ENCODE peak calls at places on chromosome 12, in eight cellular contexts. One of them, this sample, is unnamed. For H3K36me3, the result is how much of the 10 kb centered on the place peaks cover.

GRCh38 chr12:52561880-52562449 is 9.0 kb upstream of the KRT71 start:
- DNase-seq in effector memory CD4-positive, alpha-beta T cell: no peak
- DNase-seq in fibroblast of lung: no peak
- DNase-seq in colonic mucosa: no peak
- DNase-seq in mammary epithelial cell: no peak
- DNase-seq in pancreas: no peak
- DNase-seq in prostate gland: no peak
- DNase-seq in HCT116: peak
- DNase-seq in this sample: no peak

GRCh38 chr12:48810817-48811453 is 7.4 kb upstream of the CACNB3 start:
- DNase-seq in effector memory CD4-positive, alpha-beta T cell: no peak
- DNase-seq in fibroblast of lung: peak
- DNase-seq in colonic mucosa: no peak
- DNase-seq in mammary epithelial cell: peak
- DNase-seq in pancreas: no peak
- DNase-seq in prostate gland: no peak
- DNase-seq in HCT116: no peak
- DNase-seq in this sample: no peak

GRCh38 chr12:48183091-48183875 is at the start of gene CCDC184:
- DNase-seq in effector memory CD4-positive, alpha-beta T cell: peak
- DNase-seq in fibroblast of lung: peak
- DNase-seq in colonic mucosa: peak
- DNase-seq in mammary epithelial cell: peak
- DNase-seq in pancreas: peak
- DNase-seq in prostate gland: no peak
- DNase-seq in HCT116: peak
- DNase-seq in this sample: peak

GRCh38 chr12:46770501-46771183 is 55.2 kb downstream of the SLC38A4 start:
- DNase-seq in effector memory CD4-positive, alpha-beta T cell: no peak
- DNase-seq in fibroblast of lung: peak
- DNase-seq in colonic mucosa: no peak
- DNase-seq in mammary epithelial cell: no peak
- DNase-seq in pancreas: peak
- DNase-seq in prostate gland: no peak
- DNase-seq in HCT116: no peak
- DNase-seq in this sample: no peak

GRCh38 chr12:13270817-13271216 is 74.3 kb downstream of the EMP1 start:
- DNase-seq in effector memory CD4-positive, alpha-beta T cell: no peak
- DNase-seq in fibroblast of lung: no peak
- DNase-seq in colonic mucosa: no peak
- DNase-seq in mammary epithelial cell: no peak
- DNase-seq in pancreas: no peak
- DNase-seq in prostate gland: no peak
- DNase-seq in HCT116: no peak
- DNase-seq in this sample: no peak

GRCh38 chr12:32454075-32454474 is 54.7 kb downstream of the FGD4 start:
- DNase-seq in effector memory CD4-positive, alpha-beta T cell: no peak
- DNase-seq in fibroblast of lung: peak
- DNase-seq in colonic mucosa: no peak
- DNase-seq in mammary epithelial cell: peak
- DNase-seq in pancreas: no peak
- DNase-seq in prostate gland: no peak
- DNase-seq in HCT116: peak
- DNase-seq in this sample: no peak

GRCh38 chr12:117321572-117321971 is 39.9 kb downstream of the NOS1 start:
- DNase-seq in effector memory CD4-positive, alpha-beta T cell: no peak
- DNase-seq in fibroblast of lung: no peak
- DNase-seq in colonic mucosa: no peak
- DNase-seq in mammary epithelial cell: no peak
- DNase-seq in pancreas: no peak
- DNase-seq in prostate gland: no peak
- DNase-seq in HCT116: no peak
- DNase-seq in this sample: no peak

GRCh38 chr12:108567388-108567787 is 5.0 kb downstream of the ISCU start:
- DNase-seq in effector memory CD4-positive, alpha-beta T cell: no peak
- DNase-seq in fibroblast of lung: no peak
- DNase-seq in colonic mucosa: peak
- DNase-seq in mammary epithelial cell: no peak
- DNase-seq in pancreas: no peak
- DNase-seq in prostate gland: no peak
- DNase-seq in HCT116: no peak
- DNase-seq in this sample: no peak

GRCh38 chr12:94427520-94428381 is 31.9 kb downstream of the CEP83 start:
- DNase-seq in effector memory CD4-positive, alpha-beta T cell: no peak
- DNase-seq in fibroblast of lung: peak
- DNase-seq in colonic mucosa: peak
- DNase-seq in mammary epithelial cell: peak
- DNase-seq in pancreas: peak
- DNase-seq in prostate gland: no peak
- DNase-seq in HCT116: no peak
- DNase-seq in this sample: no peak

GRCh38 chr12:66636771-66637170 is 42.1 kb downstream of the GRIP1 start:
- DNase-seq in effector memory CD4-positive, alpha-beta T cell: no peak
- DNase-seq in fibroblast of lung: no peak
- DNase-seq in colonic mucosa: no peak
- DNase-seq in mammary epithelial cell: no peak
- DNase-seq in pancreas: peak
- DNase-seq in prostate gland: no peak
- DNase-seq in HCT116: no peak
- DNase-seq in this sample: no peak

GRCh38 chr12:117294206-117294605 is 67.2 kb downstream of the NOS1 start:
- DNase-seq in effector memory CD4-positive, alpha-beta T cell: no peak
- DNase-seq in fibroblast of lung: no peak
- DNase-seq in colonic mucosa: no peak
- DNase-seq in mammary epithelial cell: no peak
- DNase-seq in pancreas: no peak
- DNase-seq in prostate gland: no peak
- DNase-seq in HCT116: no peak
- DNase-seq in this sample: no peak

DNA sequence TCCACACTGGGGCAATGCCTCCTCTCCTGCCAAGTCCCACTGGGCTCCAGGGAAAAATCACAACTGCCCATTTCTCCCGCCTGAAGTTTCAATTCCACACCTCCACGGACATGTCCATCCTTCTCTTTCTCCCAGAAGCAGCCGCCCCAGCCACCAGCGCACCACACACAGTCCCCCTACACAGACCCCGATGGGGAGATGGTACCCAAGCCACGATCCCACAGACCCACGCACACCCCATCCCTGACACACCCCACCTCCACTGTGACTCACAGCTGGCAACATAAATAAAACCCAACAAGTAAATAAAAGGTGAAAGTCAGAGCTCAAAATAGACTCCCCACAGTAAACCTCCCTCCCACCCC is 2.6 kb downstream of the MSI1 start:
- DNase-seq in effector memory CD4-positive, alpha-beta T cell: no peak
- DNase-seq in fibroblast of lung: no peak
- DNase-seq in colonic mucosa: peak
- DNase-seq in mammary epithelial cell: no peak
- DNase-seq in pancreas: no peak
- DNase-seq in prostate gland: no peak
- DNase-seq in HCT116: no peak
- DNase-seq in this sample: no peak
- H3K27ac ChIP-seq in effector memory CD4-positive, alpha-beta T cell: no peak
- H3K27ac ChIP-seq in fibroblast of lung: no peak
- H3K27ac ChIP-seq in colonic mucosa: peak
- H3K27ac ChIP-seq in mammary epithelial cell: no peak
- H3K27ac ChIP-seq in pancreas: peak
- H3K27ac ChIP-seq in prostate gland: no peak
- H3K27ac ChIP-seq in HCT116: no peak
- H3K27ac ChIP-seq in this sample: no peak

GRCh38 chr12:74541074-74541473 is 3.4 kb downstream of the ATXN7L3B start:
- DNase-seq in effector memory CD4-positive, alpha-beta T cell: no peak
- DNase-seq in fibroblast of lung: no peak
- DNase-seq in colonic mucosa: no peak
- DNase-seq in mammary epithelial cell: no peak
- DNase-seq in pancreas: no peak
- DNase-seq in prostate gland: no peak
- DNase-seq in HCT116: no peak
- DNase-seq in this sample: no peak
- H3K4me3 ChIP-seq in effector memory CD4-positive, alpha-beta T cell: no peak
- H3K4me3 ChIP-seq in fibroblast of lung: no peak
- H3K4me3 ChIP-seq in colonic mucosa: no peak
- H3K4me3 ChIP-seq in mammary epithelial cell: no peak
- H3K4me3 ChIP-seq in pancreas: no peak
- H3K4me3 ChIP-seq in prostate gland: no peak
- H3K4me3 ChIP-seq in HCT116: no peak
- H3K4me3 ChIP-seq in this sample: peak

GRCh38 chr12:119687344-119687865 is 19.5 kb downstream of the PRKAB1 start:
- DNase-seq in effector memory CD4-positive, alpha-beta T cell: no peak
- DNase-seq in fibroblast of lung: no peak
- DNase-seq in colonic mucosa: no peak
- DNase-seq in mammary epithelial cell: no peak
- DNase-seq in pancreas: no peak
- DNase-seq in prostate gland: no peak
- DNase-seq in HCT116: no peak
- DNase-seq in this sample: no peak
- H3K36me3 ChIP-seq in effector memory CD4-positive, alpha-beta T cell: under half
- H3K36me3 ChIP-seq in fibroblast of lung: under half
- H3K36me3 ChIP-seq in colonic mucosa: under half
- H3K36me3 ChIP-seq in mammary epithelial cell: under half
- H3K36me3 ChIP-seq in pancreas: under half
- H3K36me3 ChIP-seq in prostate gland: under half
- H3K36me3 ChIP-seq in HCT116: under half
- H3K36me3 ChIP-seq in this sample: under half

DNA sequence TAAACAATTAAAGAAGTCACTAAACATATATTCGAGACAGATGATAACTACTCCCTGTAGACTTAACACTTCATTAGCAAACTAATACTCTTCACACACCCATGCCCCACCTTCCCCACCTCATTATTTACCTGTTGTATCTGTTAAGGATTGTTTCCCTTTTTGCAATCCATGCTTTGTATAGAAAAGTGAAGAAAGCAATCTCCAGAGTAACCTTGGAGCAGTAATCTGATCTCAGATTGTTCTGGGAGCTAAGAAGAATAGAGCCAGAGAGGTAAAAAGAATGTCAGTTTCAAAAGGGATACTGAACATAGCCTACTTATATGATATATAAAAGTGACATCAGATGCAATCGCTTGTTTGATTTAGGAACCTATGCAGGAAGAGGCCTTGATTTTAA is 37.4 kb downstream of the PLEKHA5 start:
- DNase-seq in effector memory CD4-positive, alpha-beta T cell: no peak
- DNase-seq in fibroblast of lung: no peak
- DNase-seq in colonic mucosa: no peak
- DNase-seq in mammary epithelial cell: no peak
- DNase-seq in pancreas: no peak
- DNase-seq in prostate gland: no peak
- DNase-seq in HCT116: no peak
- DNase-seq in this sample: no peak
- H3K27ac ChIP-seq in effector memory CD4-positive, alpha-beta T cell: no peak
- H3K27ac ChIP-seq in fibroblast of lung: no peak
- H3K27ac ChIP-seq in colonic mucosa: no peak
- H3K27ac ChIP-seq in mammary epithelial cell: no peak
- H3K27ac ChIP-seq in pancreas: peak
- H3K27ac ChIP-seq in prostate gland: no peak
- H3K27ac ChIP-seq in HCT116: no peak
- H3K27ac ChIP-seq in this sample: no peak

This sample was measured in CD8-positive, alpha-beta memory T cell.